ENCODE peak calls at places on chromosomes 3 and 15, in eight cellular contexts. W is Panc1, Q is stomach, D is HL-60, I is upper lobe of left lung, Y is breast epithelium, H is GM12891, S is GM23338. B is an unnamed sample.

GRCh38 chr3:73321286-73321685 is 259.8 kb downstream of the EBLN2 start:
- DNase-seq in D (no peak), Q (no peak), I (no peak), H (no peak), W (no peak), S (no peak), Y (no peak), B (no peak)

GRCh38 chr3:58271901-58272501 is 34.0 kb upstream of the RPP14 start:
- DNase-seq in Q (peak), Y (no peak), W (peak), I (no peak), D (peak), S (no peak), H (no peak), B (no peak)

GRCh38 chr3:50450135-50450911 is 53.1 kb downstream of the CACNA2D2 start:
- DNase-seq in I (peak), H (no peak), D (no peak), W (no peak), Q (peak), S (peak), Y (peak), B (no peak)

GRCh38 chr15:90561344-90562244 is 31.9 kb downstream of the CRTC3 start:
- DNase-seq in H (no peak), Y (no peak), I (no peak), W (no peak), D (no peak), S (no peak), Q (no peak), B (no peak)

GRCh38 chr15:78200276-78200930 is 34.0 kb downstream of the ACSBG1 start:
- DNase-seq in D (no peak), S (no peak), Q (peak), H (no peak), Y (no peak), I (no peak), W (no peak), B (no peak)

GRCh38 chr3:99534951-99535704 is 103.3 kb upstream of the COL8A1 start:
- DNase-seq in H (no peak), S (peak), Q (no peak), Y (no peak), I (no peak), W (no peak), D (no peak), B (no peak)

GRCh38 chr3:13427662-13428603 is 7.8 kb upstream of the NUP210 start:
- DNase-seq in H (no peak), W (no peak), D (no peak), Y (no peak), S (no peak), I (no peak), Q (no peak), B (no peak)

GRCh38 chr15:92902020-92902419 is 1.9 kb downstream of the CHD2 start:
- DNase-seq in I (no peak), D (no peak), W (no peak), H (no peak), S (no peak), Q (no peak), Y (no peak), B (no peak)

GRCh38 chr15:56723787-56724186 is 9.5 kb downstream of the ZNF280D start:
- DNase-seq in D (no peak), I (no peak), S (no peak), W (no peak), Q (no peak), Y (no peak), H (no peak), B (no peak)

GRCh38 chr15:70835415-70835814 is 18.5 kb downstream of the LARP6 start:
- DNase-seq in H (no peak), Y (no peak), S (no peak), Q (no peak), W (no peak), D (no peak), I (no peak), B (no peak)

GRCh38 chr3:141949394-141949793 is 73.0 kb downstream of the ATP1B3 start:
- DNase-seq in H (no peak), W (no peak), S (no peak), I (no peak), Q (no peak), D (no peak), Y (no peak), B (no peak)

GRCh38 chr3:124483915-124484470 is 246.3 kb upstream of the UMPS start:
- DNase-seq in S (no peak), D (no peak), I (no peak), Y (no peak), Q (no peak), H (no peak), W (no peak), B (no peak)

DNA sequence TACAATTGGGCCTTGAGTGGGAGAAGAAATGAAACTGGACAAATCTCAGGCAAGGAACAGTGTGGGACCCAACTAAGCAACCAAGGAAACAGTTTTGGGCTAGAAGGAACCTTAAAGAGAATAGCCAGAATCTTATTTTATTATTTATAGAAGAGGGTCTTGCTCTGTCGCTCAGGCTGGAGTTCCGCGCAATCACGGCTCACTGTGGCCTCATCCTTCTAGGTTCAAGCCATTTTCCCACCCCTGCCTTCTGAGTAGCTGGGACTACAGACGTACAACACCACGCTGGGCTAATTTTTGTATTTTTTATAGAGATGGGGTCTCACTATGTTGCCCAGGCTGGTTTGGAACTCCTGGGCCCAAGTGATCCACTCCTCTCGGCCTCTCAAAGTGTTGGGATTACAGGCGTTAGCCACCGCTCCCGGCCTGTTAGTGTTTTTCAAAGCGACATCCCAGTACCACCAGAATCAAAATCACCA is 734 bp upstream of the WDR76 start:
- DNase-seq in H (no peak), Q (no peak), I (no peak), W (no peak), D (no peak), S (no peak), Y (no peak), B (no peak)
- TF ChIP-seq POLR2AphosphoS5 in H (no peak), Q (no peak), I (no peak), W (no peak), D (no peak), S (no peak), Y (no peak), B (no peak)

DNA sequence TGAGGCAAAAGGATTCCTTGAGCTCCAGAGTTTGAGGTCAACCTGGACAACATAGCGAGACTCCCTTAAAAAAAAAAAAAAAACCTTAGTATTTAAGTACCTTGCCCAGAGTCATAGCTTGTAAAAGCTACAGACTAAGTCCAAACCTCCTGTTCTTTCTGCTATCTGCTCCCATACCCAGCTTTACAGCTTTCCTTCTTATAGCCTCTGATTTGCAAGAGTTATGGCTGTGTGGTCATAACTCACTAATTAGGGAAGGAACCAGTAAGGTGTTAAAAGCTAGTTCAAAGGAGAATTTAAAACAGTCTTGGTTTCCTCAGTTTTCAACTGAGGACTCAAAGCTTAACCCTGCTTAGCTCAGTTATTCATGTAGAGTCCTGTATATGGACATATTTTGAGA is 135.6 kb upstream of the SMAD3 start:
- DNase-seq in Q (no peak), D (no peak), Y (no peak), H (no peak), S (no peak), I (no peak), W (no peak), B (no peak)
- TF ChIP-seq POLR2AphosphoS5 in Q (no peak), D (no peak), Y (no peak), H (no peak), S (no peak), I (no peak), W (no peak), B (no peak)

DNA sequence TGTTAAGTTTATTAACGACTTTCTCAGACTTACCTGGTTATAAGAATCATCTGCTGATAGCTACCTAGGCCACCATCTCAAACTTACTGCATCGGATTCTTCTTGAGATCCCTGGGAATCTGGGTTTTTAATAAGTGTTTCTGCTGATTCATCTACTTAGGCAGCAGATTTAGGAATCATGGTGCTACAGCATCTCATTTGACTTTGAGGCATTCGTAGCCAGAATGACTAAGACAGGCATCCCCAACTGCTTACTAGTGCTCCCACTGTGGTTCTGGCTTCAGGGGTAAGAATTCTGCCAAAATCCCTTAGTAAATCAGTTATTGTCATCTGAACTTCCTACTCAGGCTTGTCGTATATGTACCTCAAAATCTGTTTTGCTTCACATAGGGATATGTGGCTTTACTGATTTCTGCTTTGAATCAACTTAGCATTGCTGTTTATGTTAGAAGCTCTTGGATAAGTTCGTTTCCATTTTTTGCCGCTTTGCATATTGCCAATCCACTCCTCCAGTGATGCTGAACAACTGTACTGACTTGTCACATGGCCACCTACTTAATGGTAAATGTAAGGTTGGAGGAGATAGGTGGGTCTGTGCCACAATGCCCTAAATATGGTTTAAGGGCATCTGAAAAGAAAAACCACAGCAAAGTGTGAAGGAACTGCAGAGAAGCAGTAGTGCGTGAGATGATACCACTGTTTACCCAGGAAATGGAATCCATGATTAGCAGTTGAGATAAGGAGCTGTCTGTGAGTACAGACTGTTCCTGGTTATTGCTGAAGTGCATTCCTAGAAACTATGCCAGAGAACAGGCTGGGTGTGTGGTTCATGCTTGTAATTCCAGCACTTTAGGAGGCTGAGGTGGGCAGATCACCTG is 60.3 kb downstream of the MAP6D1 start:
- DNase-seq in D (no peak), I (no peak), Q (no peak), H (no peak), S (no peak), Y (no peak), W (no peak), B (no peak)
- TF ChIP-seq POLR2AphosphoS5 in D (no peak), I (peak), Q (peak), H (no peak), S (no peak), Y (no peak), W (no peak), B (no peak)

DNA sequence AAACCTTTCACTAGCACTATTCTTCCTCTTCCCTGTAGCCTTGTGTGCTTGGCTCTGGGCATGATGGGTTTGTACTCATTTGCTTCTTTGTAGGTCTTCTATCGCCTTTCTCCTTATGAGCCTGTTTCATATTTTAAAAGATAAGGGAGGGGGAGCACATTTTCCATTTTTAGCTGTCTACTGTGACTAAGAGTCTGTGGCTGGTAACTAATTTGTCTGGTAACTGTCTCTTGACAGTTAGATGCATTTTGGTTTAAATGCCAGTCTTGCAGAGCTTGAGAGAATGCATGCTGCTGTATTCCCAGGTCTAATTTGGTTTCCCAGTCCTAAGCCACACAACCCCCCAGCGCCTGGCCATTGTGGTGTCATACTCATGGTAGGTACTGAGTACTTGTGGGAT is 13.6 kb upstream of the GPR171 start:
- DNase-seq in I (no peak), S (no peak), H (no peak), D (no peak), Q (no peak), W (no peak), Y (no peak), B (no peak)
- TF ChIP-seq POLR2AphosphoS5 in I (no peak), S (no peak), H (no peak), D (no peak), Q (no peak), W (no peak), Y (no peak), B (no peak)

DNA sequence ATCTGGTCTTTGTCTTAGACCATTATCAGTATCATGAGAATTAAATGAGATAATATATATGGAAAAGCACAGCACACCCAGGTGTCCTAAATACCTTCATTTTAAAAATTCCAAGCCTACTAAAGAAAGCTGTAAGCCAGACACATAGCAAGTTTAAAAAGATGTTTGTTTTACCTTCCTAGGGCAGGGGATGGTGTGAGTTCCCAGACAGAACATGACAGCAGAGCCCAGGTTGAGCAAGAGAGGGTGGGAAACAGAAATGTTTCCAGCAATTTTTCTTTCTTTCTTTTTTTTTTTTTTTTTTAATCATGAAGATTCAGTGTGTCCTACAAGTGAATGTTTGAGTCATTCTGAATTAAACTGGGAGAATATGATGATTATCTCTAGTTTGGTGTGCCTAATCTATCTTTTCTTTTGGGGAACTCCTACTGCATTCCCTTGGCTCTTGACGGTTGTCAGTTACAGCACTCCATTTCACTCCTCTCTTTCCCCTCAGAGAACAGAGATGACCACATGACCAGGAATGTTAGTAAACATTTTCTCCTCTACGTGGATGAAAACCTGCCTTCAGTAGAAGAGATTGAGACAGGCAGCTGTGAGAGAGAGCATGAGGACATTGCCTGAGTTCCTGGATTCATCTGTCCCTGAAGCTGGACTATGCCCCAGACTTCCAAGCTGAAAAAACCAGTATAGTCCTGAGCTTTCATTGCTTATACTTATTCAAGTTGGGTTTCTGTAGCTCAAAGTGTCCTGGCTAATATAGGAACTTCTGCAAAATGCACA is 54.5 kb upstream of the ARL14 start:
- DNase-seq in D (no peak), I (no peak), H (no peak), Y (no peak), W (no peak), S (no peak), Q (no peak), B (no peak)
- TF ChIP-seq POLR2AphosphoS5 in D (no peak), I (no peak), H (no peak), Y (no peak), W (no peak), S (no peak), Q (no peak), B (no peak)

B was measured in vagina.